ENCODE peak calls at places on chromosome X, in seven cellular contexts. One of them, this sample, is unnamed. For H3K9me2, the result is how much of the 10 kb centered on the place peaks cover.

GRCh38 chrX:83501003-83501402 is 7.1 kb upstream of the POU3F4 start:
- DNase-seq in HCT116: no peak
- DNase-seq in MM.1S: no peak
- DNase-seq in GM23338: no peak
- DNase-seq in PC-3: no peak
- DNase-seq in SK-N-SH: no peak
- DNase-seq in hepatocyte: no peak
- DNase-seq in this sample: no peak

GRCh38 chrX:120302434-120302833 is 8.8 kb downstream of the TMEM255A start:
- DNase-seq in HCT116: no peak
- DNase-seq in MM.1S: peak
- DNase-seq in GM23338: peak
- DNase-seq in PC-3: no peak
- DNase-seq in SK-N-SH: no peak
- DNase-seq in hepatocyte: peak
- DNase-seq in this sample: no peak

GRCh38 chrX:107674480-107675364 is 46.4 kb downstream of the PRPS1 start:
- DNase-seq in HCT116: no peak
- DNase-seq in MM.1S: peak
- DNase-seq in GM23338: no peak
- DNase-seq in PC-3: no peak
- DNase-seq in SK-N-SH: no peak
- DNase-seq in hepatocyte: peak
- DNase-seq in this sample: peak

GRCh38 chrX:5746231-5746630 is 482.4 kb downstream of the NLGN4X start:
- DNase-seq in HCT116: no peak
- DNase-seq in MM.1S: no peak
- DNase-seq in GM23338: no peak
- DNase-seq in PC-3: no peak
- DNase-seq in SK-N-SH: no peak
- DNase-seq in hepatocyte: no peak
- DNase-seq in this sample: no peak

GRCh38 chrX:150200820-150201287 is 162.3 kb upstream of the MAMLD1 start:
- DNase-seq in HCT116: peak
- DNase-seq in MM.1S: no peak
- DNase-seq in GM23338: no peak
- DNase-seq in PC-3: peak
- DNase-seq in SK-N-SH: peak
- DNase-seq in hepatocyte: peak
- DNase-seq in this sample: peak

GRCh38 chrX:15170927-15171326 is 99.0 kb downstream of the ASB9 start:
- DNase-seq in HCT116: no peak
- DNase-seq in MM.1S: no peak
- DNase-seq in GM23338: no peak
- DNase-seq in PC-3: no peak
- DNase-seq in SK-N-SH: no peak
- DNase-seq in hepatocyte: no peak
- DNase-seq in this sample: no peak

GRCh38 chrX:141904262-141904661 is 568 bp downstream of the MAGEC1 start:
- DNase-seq in HCT116: no peak
- DNase-seq in MM.1S: no peak
- DNase-seq in GM23338: no peak
- DNase-seq in PC-3: no peak
- DNase-seq in SK-N-SH: no peak
- DNase-seq in hepatocyte: no peak
- DNase-seq in this sample: no peak

GRCh38 chrX:74220277-74220676 is 83.7 kb upstream of the ZCCHC13 start:
- DNase-seq in HCT116: no peak
- DNase-seq in MM.1S: no peak
- DNase-seq in GM23338: no peak
- DNase-seq in PC-3: no peak
- DNase-seq in SK-N-SH: no peak
- DNase-seq in hepatocyte: no peak
- DNase-seq in this sample: no peak

GRCh38 chrX:50877310-50877709 is 33.2 kb upstream of the BMP15 start:
- DNase-seq in HCT116: no peak
- DNase-seq in MM.1S: no peak
- DNase-seq in GM23338: no peak
- DNase-seq in PC-3: peak
- DNase-seq in SK-N-SH: no peak
- DNase-seq in hepatocyte: no peak
- DNase-seq in this sample: peak

GRCh38 chrX:17028381-17028780 is 81.9 kb downstream of the REPS2 start:
- DNase-seq in HCT116: no peak
- DNase-seq in MM.1S: no peak
- DNase-seq in GM23338: no peak
- DNase-seq in PC-3: no peak
- DNase-seq in SK-N-SH: no peak
- DNase-seq in hepatocyte: no peak
- DNase-seq in this sample: no peak

GRCh38 chrX:13254076-13254785 is 65.6 kb downstream of the ATXN3L start:
- DNase-seq in HCT116: no peak
- DNase-seq in MM.1S: peak
- DNase-seq in GM23338: no peak
- DNase-seq in PC-3: peak
- DNase-seq in SK-N-SH: no peak
- DNase-seq in hepatocyte: peak
- DNase-seq in this sample: peak

GRCh38 chrX:1281511-1281910 is 12.9 kb downstream of the CSF2RA start:
- DNase-seq in HCT116: no peak
- DNase-seq in MM.1S: no peak
- DNase-seq in GM23338: no peak
- DNase-seq in PC-3: peak
- DNase-seq in SK-N-SH: no peak
- DNase-seq in hepatocyte: no peak
- DNase-seq in this sample: peak

GRCh38 chrX:150731795-150732194 is 38.6 kb downstream of the MTMR1 start:
- DNase-seq in HCT116: no peak
- DNase-seq in MM.1S: no peak
- DNase-seq in GM23338: no peak
- DNase-seq in PC-3: peak
- DNase-seq in SK-N-SH: no peak
- DNase-seq in hepatocyte: no peak
- DNase-seq in this sample: peak

GRCh38 chrX:65997978-65998717 is 41.7 kb downstream of the VSIG4 start:
- DNase-seq in HCT116: no peak
- DNase-seq in MM.1S: no peak
- DNase-seq in GM23338: no peak
- DNase-seq in PC-3: no peak
- DNase-seq in SK-N-SH: no peak
- DNase-seq in hepatocyte: no peak
- DNase-seq in this sample: no peak

GRCh38 chrX:6941041-6941440 is 206.5 kb upstream of the STS start:
- DNase-seq in HCT116: no peak
- DNase-seq in MM.1S: no peak
- DNase-seq in GM23338: no peak
- DNase-seq in PC-3: no peak
- DNase-seq in SK-N-SH: no peak
- DNase-seq in hepatocyte: no peak
- DNase-seq in this sample: no peak

DNA sequence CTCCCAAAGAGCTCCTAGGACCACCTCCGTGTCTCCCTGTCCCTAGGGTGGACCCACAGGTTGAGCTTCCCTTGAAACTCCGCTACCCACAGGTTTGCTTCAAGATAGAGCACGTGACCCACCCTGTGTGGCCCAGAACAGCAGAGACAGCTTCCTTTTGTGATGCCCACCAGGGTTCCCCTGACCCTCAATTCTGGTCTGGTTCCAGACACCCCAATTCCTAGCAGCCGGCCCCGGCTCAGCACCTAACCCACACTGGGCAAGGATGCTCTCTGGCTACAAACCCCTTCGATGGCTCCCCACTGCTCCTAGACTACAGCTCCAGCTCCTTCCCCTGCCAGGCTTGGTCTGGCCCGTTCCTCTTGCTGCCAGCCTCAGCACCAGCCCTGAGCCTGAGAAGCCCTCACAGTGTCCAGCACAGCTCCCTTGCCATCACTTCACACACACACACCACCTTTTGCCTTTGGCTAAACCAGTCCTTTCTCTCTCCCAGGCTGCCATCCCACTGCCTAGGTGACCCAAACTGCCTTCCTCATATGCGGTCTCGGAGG is 6.3 kb downstream of the PNCK start:
- DNase-seq in HCT116: no peak
- DNase-seq in MM.1S: no peak
- DNase-seq in GM23338: no peak
- DNase-seq in PC-3: no peak
- DNase-seq in SK-N-SH: no peak
- DNase-seq in hepatocyte: no peak
- DNase-seq in this sample: no peak
- H3K9me2 ChIP-seq in HCT116: under half
- H3K9me2 ChIP-seq in MM.1S: under half
- H3K9me2 ChIP-seq in GM23338: under half
- H3K9me2 ChIP-seq in PC-3: under half
- H3K9me2 ChIP-seq in SK-N-SH: under half
- H3K9me2 ChIP-seq in hepatocyte: under half
- H3K9me2 ChIP-seq in this sample: under half

DNA sequence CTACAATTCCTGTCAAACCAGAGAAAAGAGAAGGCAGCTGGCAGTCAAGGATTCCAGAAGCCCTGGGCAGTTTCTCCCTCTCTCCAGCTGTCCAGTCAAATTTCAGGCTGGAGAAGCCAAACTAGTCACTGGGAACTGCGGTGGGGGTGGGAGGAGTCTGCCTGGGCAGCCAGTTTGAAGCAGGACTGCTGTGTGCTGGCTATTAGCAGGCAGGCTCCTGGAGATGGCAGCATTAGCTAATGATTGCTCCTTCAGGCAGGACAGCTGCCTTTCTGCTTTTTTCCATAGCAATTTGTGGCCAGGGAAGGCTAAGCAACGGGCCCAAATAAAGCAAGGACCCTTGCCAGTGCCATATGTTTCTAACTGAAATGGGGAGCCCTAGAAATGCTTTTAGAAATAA is 44.7 kb upstream of the FGF13 start:
- DNase-seq in HCT116: no peak
- DNase-seq in MM.1S: no peak
- DNase-seq in GM23338: peak
- DNase-seq in PC-3: peak
- DNase-seq in SK-N-SH: no peak
- DNase-seq in hepatocyte: peak
- DNase-seq in this sample: peak
- TF ChIP-seq EZH2phosphoT487 in HCT116: no peak
- TF ChIP-seq EZH2phosphoT487 in MM.1S: no peak
- TF ChIP-seq EZH2phosphoT487 in GM23338: no peak
- TF ChIP-seq EZH2phosphoT487 in PC-3: no peak
- TF ChIP-seq EZH2phosphoT487 in SK-N-SH: no peak
- TF ChIP-seq EZH2phosphoT487 in hepatocyte: no peak
- TF ChIP-seq EZH2phosphoT487 in this sample: no peak

GRCh38 chrX:116238093-116238492 is 67.5 kb downstream of the AGTR2 start:
- DNase-seq in HCT116: no peak
- DNase-seq in MM.1S: no peak
- DNase-seq in GM23338: no peak
- DNase-seq in PC-3: no peak
- DNase-seq in SK-N-SH: no peak
- DNase-seq in hepatocyte: no peak
- DNase-seq in this sample: no peak

GRCh38 chrX:116230136-116230886 is 59.8 kb downstream of the AGTR2 start:
- DNase-seq in HCT116: no peak
- DNase-seq in MM.1S: no peak
- DNase-seq in GM23338: no peak
- DNase-seq in PC-3: peak
- DNase-seq in SK-N-SH: no peak
- DNase-seq in hepatocyte: no peak
- DNase-seq in this sample: no peak

DNA sequence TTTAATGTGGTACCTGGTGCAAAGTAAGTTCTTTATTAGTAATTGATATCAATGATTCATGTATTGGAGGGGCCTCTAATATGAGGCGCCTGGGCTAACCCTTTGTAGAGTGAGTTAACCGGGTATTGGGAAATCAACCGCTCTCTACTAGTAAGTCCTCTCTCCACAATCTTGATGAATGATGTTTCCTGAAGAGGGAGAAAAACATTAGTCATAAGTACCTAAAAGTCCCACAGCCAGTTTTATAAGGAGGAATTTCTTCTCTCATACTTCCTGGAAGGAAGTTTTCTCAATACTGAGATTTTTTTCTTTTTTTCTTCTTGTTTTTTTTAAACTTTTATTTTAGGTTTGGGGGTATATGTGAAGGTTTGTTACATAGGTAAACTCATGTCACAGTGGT is 62.3 kb downstream of the AGTR2 start:
- DNase-seq in HCT116: no peak
- DNase-seq in MM.1S: no peak
- DNase-seq in GM23338: no peak
- DNase-seq in PC-3: peak
- DNase-seq in SK-N-SH: no peak
- DNase-seq in hepatocyte: peak
- DNase-seq in this sample: peak
- H3K9me2 ChIP-seq in HCT116: under half
- H3K9me2 ChIP-seq in MM.1S: under half
- H3K9me2 ChIP-seq in GM23338: under half
- H3K9me2 ChIP-seq in PC-3: under half
- H3K9me2 ChIP-seq in SK-N-SH: under half
- H3K9me2 ChIP-seq in hepatocyte: under half
- H3K9me2 ChIP-seq in this sample: under half

GRCh38 chrX:101265869-101266428 is 25.2 kb downstream of the TAF7L start:
- DNase-seq in HCT116: no peak
- DNase-seq in MM.1S: no peak
- DNase-seq in GM23338: no peak
- DNase-seq in PC-3: peak
- DNase-seq in SK-N-SH: no peak
- DNase-seq in hepatocyte: no peak
- DNase-seq in this sample: peak
- TF ChIP-seq EZH2phosphoT487 in HCT116: no peak
- TF ChIP-seq EZH2phosphoT487 in MM.1S: no peak
- TF ChIP-seq EZH2phosphoT487 in GM23338: no peak
- TF ChIP-seq EZH2phosphoT487 in PC-3: no peak
- TF ChIP-seq EZH2phosphoT487 in SK-N-SH: no peak
- TF ChIP-seq EZH2phosphoT487 in hepatocyte: no peak
- TF ChIP-seq EZH2phosphoT487 in this sample: no peak

DNA sequence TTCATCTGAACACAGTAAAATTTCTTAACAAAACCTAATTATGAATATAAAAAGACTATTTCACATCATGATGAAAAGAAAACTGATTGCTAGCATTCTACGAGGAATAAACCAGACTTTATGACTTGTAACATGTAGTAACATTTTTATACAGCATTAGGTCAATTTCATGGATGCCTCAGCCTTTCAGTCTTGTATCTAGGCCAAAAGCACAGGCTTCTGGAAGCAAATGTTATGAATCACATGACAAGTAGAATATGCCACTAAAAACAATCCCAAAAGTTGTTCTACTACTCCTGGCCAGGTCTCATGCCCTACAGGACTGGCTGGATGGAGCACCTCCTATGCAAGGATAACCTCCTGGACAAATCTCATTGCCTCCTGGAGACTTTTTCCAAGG is 101.2 kb downstream of the ARHGAP6 start:
- DNase-seq in HCT116: no peak
- DNase-seq in MM.1S: no peak
- DNase-seq in GM23338: no peak
- DNase-seq in PC-3: no peak
- DNase-seq in SK-N-SH: no peak
- DNase-seq in hepatocyte: no peak
- DNase-seq in this sample: peak
- H3K9me2 ChIP-seq in HCT116: under half
- H3K9me2 ChIP-seq in MM.1S: under half
- H3K9me2 ChIP-seq in GM23338: under half
- H3K9me2 ChIP-seq in PC-3: under half
- H3K9me2 ChIP-seq in SK-N-SH: under half
- H3K9me2 ChIP-seq in hepatocyte: under half
- H3K9me2 ChIP-seq in this sample: under half